ENCODE peak calls at places on chromosomes 5 and 9, in four cellular contexts. I is CD8-positive, alpha-beta T cell; R is CD4-positive, alpha-beta T cell; V is progenitor cell of endocrine pancreas. J is an unnamed sample.

GRCh38 chr5:56649569-56649968 is 165.8 kb upstream of the MAP3K1 start:
- DNase-seq in I (no peak), R (no peak), V (no peak), J (no peak)

GRCh38 chr9:90423661-90424193 is 218.9 kb downstream of the DIRAS2 start:
- DNase-seq in I (no peak), R (no peak), V (no peak), J (no peak)

GRCh38 chr9:29397148-29397547 is 1823.9 kb upstream of the C9orf72 start:
- DNase-seq in I (no peak), R (no peak), V (no peak), J (no peak)

GRCh38 chr9:111501648-111502047 is 17.5 kb upstream of the ECPAS start:
- DNase-seq in I (no peak), R (no peak), V (no peak), J (no peak)

GRCh38 chr9:93154293-93154903 is 20.3 kb upstream of the NINJ1 start:
- DNase-seq in I (peak), R (no peak), V (peak), J (no peak)

GRCh38 chr5:124343451-124343867 is 403.0 kb downstream of the ZNF608 start:
- DNase-seq in I (no peak), R (no peak), V (no peak), J (no peak)

GRCh38 chr5:13470975-13471374 is 473.5 kb downstream of the DNAH5 start:
- DNase-seq in I (no peak), R (no peak), V (no peak), J (no peak)

GRCh38 chr9:95008151-95008771 is 281.8 kb downstream of the AOPEP start:
- DNase-seq in I (no peak), R (no peak), V (no peak), J (no peak)

GRCh38 chr5:10762776-10763500 is 1.9 kb upstream of the DAP start:
- DNase-seq in I (no peak), R (no peak), V (no peak), J (no peak)

GRCh38 chr5:154995679-154996078 is 17.9 kb upstream of the KIF4B start:
- DNase-seq in I (no peak), R (no peak), V (no peak), J (no peak)
- TF ChIP-seq CTCF in I (no peak), R (no peak), V (no peak), J (peak)

GRCh38 chr5:6197427-6197826 is 180.9 kb downstream of the MED10 start:
- DNase-seq in I (no peak), R (no peak), V (no peak), J (no peak)
- TF ChIP-seq CTCF in I (no peak), R (no peak), V (no peak), J (no peak)

GRCh38 chr5:143196601-143197259 is 206.8 kb downstream of the NR3C1 start:
- DNase-seq in I (no peak), R (no peak), V (no peak), J (no peak)
- TF ChIP-seq CTCF in I (peak), R (no peak), V (no peak), J (no peak)

GRCh38 chr5:159773062-159773924 is 143.0 kb upstream of the ADRA1B start:
- DNase-seq in I (peak), R (peak), V (peak), J (no peak)

GRCh38 chr5:159772698-159773061 is 143.6 kb upstream of the ADRA1B start:
- DNase-seq in I (no peak), R (no peak), V (no peak), J (no peak)

GRCh38 chr5:159777049-159777448 is 139.2 kb upstream of the ADRA1B start:
- DNase-seq in I (no peak), R (no peak), V (no peak), J (no peak)

GRCh38 chr5:159775890-159776289 is 140.4 kb upstream of the ADRA1B start:
- DNase-seq in I (no peak), R (no peak), V (no peak), J (no peak)

GRCh38 chr5:159774476-159775031 is 141.7 kb upstream of the ADRA1B start:
- DNase-seq in I (no peak), R (no peak), V (no peak), J (no peak)
- TF ChIP-seq CTCF in I (no peak), R (no peak), V (no peak), J (no peak)

DNA sequence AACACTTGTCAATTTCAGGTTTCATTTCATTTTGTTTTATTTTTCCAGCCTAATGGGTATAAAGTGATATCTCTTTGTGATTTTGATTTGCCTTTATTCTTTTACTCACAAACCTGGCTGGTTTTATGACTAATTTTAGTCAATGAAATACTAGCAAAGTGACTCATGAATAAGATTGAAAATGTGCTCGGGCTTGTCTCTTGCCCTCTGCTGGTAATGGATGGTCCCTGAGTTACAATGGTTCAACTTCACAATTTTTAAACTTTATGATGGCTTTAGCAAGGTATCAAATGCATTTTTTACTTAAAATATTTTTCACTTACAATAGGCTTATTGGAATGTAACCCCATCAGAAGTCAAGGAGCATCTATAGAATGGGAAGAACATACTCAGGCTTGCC is 431.4 kb upstream of the CCNG1 start:
- DNase-seq in I (no peak), R (no peak), V (no peak), J (no peak)
- TF ChIP-seq CTCF in I (no peak), R (no peak), V (peak), J (peak)

GRCh38 chr9:127311239-127311741 is 46.7 kb downstream of the GARNL3 start:
- DNase-seq in I (peak), R (peak), V (no peak), J (no peak)
- TF ChIP-seq CTCF in I (no peak), R (peak), V (peak), J (peak)